ENCODE peak calls at places on chromosomes 16 and 17, in six cellular contexts. J, H, E, X, S and K are unnamed samples.

GRCh38 chr16:85642762-85643281 is 29.7 kb downstream of the GSE1 start:
- ATAC-seq in J (no peak), H (no peak), E (no peak), X (no peak), S (no peak), K (no peak)

GRCh38 chr16:78675312-78675711 is 575.9 kb downstream of the WWOX start:
- ATAC-seq in J (no peak), H (peak), E (no peak), X (no peak), S (no peak), K (no peak)

GRCh38 chr17:45413498-45413923 is 19.2 kb downstream of the ARHGAP27 start:
- ATAC-seq in J (peak), H (peak), E (peak), X (no peak), S (peak), K (peak)

GRCh38 chr16:10940501-10941079 is 1.7 kb downstream of the DEXI start:
- ATAC-seq in J (no peak), H (no peak), E (no peak), X (no peak), S (no peak), K (no peak)

GRCh38 chr17:35554668-35555067 is 6.0 kb downstream of the SLFN14 start:
- ATAC-seq in J (no peak), H (no peak), E (peak), X (no peak), S (no peak), K (no peak)

GRCh38 chr17:74339537-74340195 is 13.6 kb downstream of the KIF19 start:
- ATAC-seq in J (no peak), H (no peak), E (no peak), X (no peak), S (no peak), K (no peak)

GRCh38 chr16:81787659-81788058 is 8.6 kb downstream of the PLCG2 start:
- ATAC-seq in J (no peak), H (no peak), E (no peak), X (no peak), S (no peak), K (no peak)

GRCh38 chr16:56198755-56199114 is 7.4 kb downstream of the GNAO1 start:
- ATAC-seq in J (no peak), H (no peak), E (no peak), X (no peak), S (no peak), K (no peak)

GRCh38 chr16:85829266-85829665 is 29.8 kb downstream of the COX4I1 start:
- ATAC-seq in J (peak), H (no peak), E (no peak), X (no peak), S (no peak), K (peak)

GRCh38 chr17:40480501-40481003 is 20.9 kb downstream of the TNS4 start:
- ATAC-seq in J (no peak), H (peak), E (peak), X (peak), S (no peak), K (peak)

GRCh38 chr16:77715145-77715544 is 7.2 kb upstream of the NUDT7 start:
- ATAC-seq in J (no peak), H (no peak), E (no peak), X (no peak), S (no peak), K (no peak)

GRCh38 chr17:45003877-45004276 is 35.8 kb upstream of the C1QL1 start:
- ATAC-seq in J (no peak), H (no peak), E (no peak), X (no peak), S (no peak), K (no peak)

GRCh38 chr17:68006797-68007196 is 10.5 kb upstream of the C17orf58 start:
- ATAC-seq in J (peak), H (no peak), E (no peak), X (no peak), S (no peak), K (peak)

GRCh38 chr17:3919123-3919624 is 2.9 kb upstream of the P2RX1 start:
- ATAC-seq in J (no peak), H (no peak), E (no peak), X (no peak), S (no peak), K (no peak)

GRCh38 chr17:35630530-35631148 is 43.5 kb downstream of the AP2B1 start:
- ATAC-seq in J (no peak), H (no peak), E (no peak), X (peak), S (no peak), K (no peak)

GRCh38 chr16:61654962-61655361 is 381.3 kb downstream of the CDH8 start:
- ATAC-seq in J (no peak), H (no peak), E (no peak), X (no peak), S (no peak), K (no peak)

GRCh38 chr16:75304521-75305363 is 53.3 kb upstream of the BCAR1 start:
- ATAC-seq in J (peak), H (peak), E (no peak), X (no peak), S (peak), K (peak)

GRCh38 chr17:8151120-8151640 is 1.0 kb downstream of the PER1 start:
- ATAC-seq in J (peak), H (no peak), E (peak), X (no peak), S (peak), K (peak)

GRCh38 chr16:67186550-67186950 is 2.8 kb upstream of the MATCAP1 start:
- ATAC-seq in J (no peak), H (no peak), E (no peak), X (no peak), S (no peak), K (no peak)

GRCh38 chr16:78503501-78504110 is 404.2 kb downstream of the WWOX start:
- ATAC-seq in J (no peak), H (no peak), E (peak), X (no peak), S (peak), K (no peak)

GRCh38 chr17:33154869-33155455 is 138.1 kb downstream of the ASIC2 start:
- ATAC-seq in J (no peak), H (no peak), E (no peak), X (no peak), S (no peak), K (no peak)
- TF ChIP-seq EP300 in J (no peak), H (no peak), E (no peak), X (no peak), S (no peak), K (no peak)

GRCh38 chr17:31739300-31739699 is 119.7 kb downstream of the COPRS start:
- ATAC-seq in J (no peak), H (no peak), E (no peak), X (no peak), S (no peak), K (peak)

GRCh38 chr17:31741371-31741770 is 117.7 kb downstream of the COPRS start:
- ATAC-seq in J (no peak), H (no peak), E (no peak), X (no peak), S (no peak), K (no peak)

GRCh38 chr17:31738488-31738887 is 120.6 kb downstream of the COPRS start:
- ATAC-seq in J (no peak), H (no peak), E (no peak), X (no peak), S (no peak), K (no peak)

GRCh38 chr17:31738067-31738466 is 121.0 kb downstream of the COPRS start:
- ATAC-seq in J (no peak), H (no peak), E (no peak), X (no peak), S (peak), K (no peak)

GRCh38 chr17:31740611-31741082 is 118.4 kb downstream of the COPRS start:
- ATAC-seq in J (peak), H (no peak), E (no peak), X (no peak), S (no peak), K (peak)
- TF ChIP-seq EP300 in J (no peak), H (no peak), E (no peak), X (no peak), S (no peak), K (no peak)

DNA sequence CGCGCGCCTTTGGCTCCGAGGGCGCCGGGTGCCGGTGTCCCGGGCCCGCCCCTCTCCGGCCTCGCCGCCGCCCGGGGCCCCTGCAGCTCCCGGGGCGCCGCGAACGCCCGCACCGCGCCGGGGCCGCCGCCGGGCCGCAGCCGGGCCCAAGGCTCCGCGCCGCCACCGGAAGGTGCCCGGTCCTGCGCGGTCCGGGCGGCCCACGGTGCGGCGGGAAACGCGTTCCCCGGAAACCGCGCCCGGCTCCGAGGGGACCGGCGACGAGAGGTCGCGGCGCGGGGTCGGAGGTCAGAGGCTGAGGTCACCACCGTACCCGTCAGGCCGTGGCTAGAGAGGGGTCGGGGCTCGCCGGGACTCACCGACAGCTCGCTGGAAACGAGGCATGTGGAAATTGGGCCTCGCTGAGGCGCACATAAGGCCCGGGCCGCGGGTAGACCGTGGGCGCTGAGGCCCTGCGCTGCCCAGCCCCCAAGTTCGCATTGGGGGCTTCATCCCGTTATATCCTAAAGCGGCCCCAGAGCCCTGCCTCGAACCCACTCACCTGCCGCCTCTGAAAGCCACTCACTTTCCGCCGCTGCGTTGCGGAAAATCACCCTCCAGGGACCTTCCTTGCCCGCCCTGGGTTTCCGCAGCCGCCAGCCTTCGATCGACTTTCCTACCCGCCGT is at the start of gene DUS1L:
- ATAC-seq in J (peak), H (peak), E (peak), X (peak), S (peak), K (peak)
- TF ChIP-seq EP300 in J (no peak), H (peak), E (no peak), X (no peak), S (peak), K (no peak)

DNA sequence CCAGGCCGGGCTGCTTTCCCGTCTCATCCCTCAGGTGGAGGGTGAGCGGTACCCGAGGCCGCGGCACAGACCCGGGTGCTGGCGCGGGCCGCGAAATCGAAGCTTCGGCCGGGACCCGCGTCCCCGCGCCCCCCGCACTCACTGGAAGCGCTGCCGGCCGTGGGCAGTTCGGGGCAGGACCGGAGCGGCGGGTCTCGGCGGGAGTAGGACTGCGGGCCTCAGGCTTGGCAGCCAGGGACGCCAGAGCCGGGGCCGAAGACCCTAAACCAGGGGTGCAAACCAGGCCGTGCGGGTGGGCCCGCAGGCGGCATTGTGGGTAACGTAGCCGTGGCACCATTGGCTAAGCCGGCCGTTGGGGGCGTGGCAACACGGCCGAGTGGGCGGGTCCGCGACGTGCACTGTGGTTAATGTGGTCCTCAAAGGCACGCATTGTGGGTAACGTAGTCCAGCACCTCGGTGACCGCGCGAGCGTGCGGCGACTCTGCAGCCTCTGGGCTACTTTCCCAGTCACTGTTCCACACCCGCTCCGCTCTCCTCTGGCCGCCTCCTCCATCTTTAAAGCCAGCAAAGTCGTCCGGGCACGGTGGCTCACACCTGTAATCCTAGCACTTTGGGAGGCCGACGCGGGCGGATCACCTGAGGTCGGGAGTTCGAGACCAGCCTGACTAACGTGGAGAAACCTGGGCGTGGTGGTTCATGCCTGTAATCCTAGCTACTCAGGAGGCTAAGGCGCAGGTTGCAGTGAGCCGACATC is at the start of gene ZNF500:
- ATAC-seq in J (peak), H (peak), E (peak), X (peak), S (peak), K (peak)
- TF ChIP-seq EP300 in J (no peak), H (no peak), E (no peak), X (no peak), S (no peak), K (no peak)

DNA sequence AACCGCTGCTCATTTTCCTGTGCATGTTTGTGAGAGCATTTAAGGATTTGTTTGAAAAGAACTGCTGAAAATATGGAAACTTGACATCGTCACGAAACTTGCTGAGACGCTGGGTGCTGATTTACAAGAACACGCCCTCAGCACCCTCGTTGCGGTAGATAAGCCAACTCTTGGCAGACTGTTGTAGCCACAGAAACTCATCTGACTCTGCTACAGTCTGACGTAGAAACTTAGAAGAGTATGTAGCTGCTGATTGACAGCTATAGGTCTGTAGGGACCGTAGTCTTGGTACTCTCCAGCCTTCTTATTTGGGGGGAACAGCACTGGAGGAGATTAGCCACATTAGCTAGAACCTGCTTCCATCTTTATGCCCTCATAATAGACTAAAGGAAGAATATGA is 36.1 kb upstream of the MYH2 start:
- ATAC-seq in J (no peak), H (no peak), E (no peak), X (no peak), S (no peak), K (no peak)
- TF ChIP-seq EP300 in J (no peak), H (no peak), E (no peak), X (no peak), S (no peak), K (no peak)

GRCh38 chr17:13398091-13398490 is 203.6 kb downstream of the HS3ST3A1 start:
- ATAC-seq in J (no peak), H (no peak), E (no peak), X (no peak), S (no peak), K (no peak)
- TF ChIP-seq EP300 in J (no peak), H (no peak), E (no peak), X (no peak), S (no peak), K (no peak)